ENCODE peak calls at places on chromosomes 13 and 19, in five cellular contexts. H, J, T, Z and U are unnamed samples.

GRCh38 chr19:46635920-46636761 is at the start of gene GNG8:
- DNase-seq in J (no peak), T (no peak), Z (no peak), H (no peak), U (no peak)

GRCh38 chr19:4967738-4968461 is 1.0 kb upstream of the KDM4B start:
- DNase-seq in T (peak), Z (no peak), H (no peak), J (no peak), U (no peak)

GRCh38 chr13:89315287-89315686 is 1644.1 kb downstream of the SLITRK5 start:
- DNase-seq in Z (no peak), H (no peak), J (no peak), T (no peak), U (no peak)

GRCh38 chr13:34308725-34309124 is 490.8 kb downstream of the RFC3 start:
- DNase-seq in J (no peak), Z (no peak), H (no peak), T (no peak), U (no peak)

GRCh38 chr13:107563099-107563925 is 652.0 kb downstream of the LIG4 start:
- DNase-seq in J (no peak), Z (no peak), T (no peak), H (no peak), U (no peak)

GRCh38 chr19:6086081-6086858 is 24.0 kb downstream of the RFX2 start:
- DNase-seq in Z (no peak), T (no peak), H (no peak), J (no peak), U (peak)

GRCh38 chr13:105462981-105463380 is 1072.5 kb downstream of the EFNB2 start:
- DNase-seq in Z (no peak), H (no peak), J (no peak), T (no peak), U (no peak)

GRCh38 chr19:6108721-6109633 is 1.3 kb downstream of the RFX2 start:
- DNase-seq in J (peak), H (peak), Z (peak), T (peak), U (no peak)

GRCh38 chr13:95704510-95704909 is 27.6 kb downstream of the DNAJC3 start:
- DNase-seq in J (no peak), H (no peak), T (no peak), Z (peak), U (no peak)

GRCh38 chr19:10074153-10074552 is 12.0 kb upstream of the SHFL start:
- DNase-seq in T (peak), H (peak), Z (no peak), J (peak), U (no peak)

GRCh38 chr13:62626771-62627170 is 1211.1 kb upstream of the PCDH20 start:
- DNase-seq in J (no peak), Z (no peak), H (no peak), T (peak), U (no peak)

GRCh38 chr13:111663505-111663904 is 343.1 kb downstream of the TEX29 start:
- DNase-seq in Z (no peak), J (no peak), H (no peak), T (no peak), U (no peak)

GRCh38 chr13:79525458-79525857 is 44.5 kb downstream of the NDFIP2 start:
- DNase-seq in J (no peak), H (no peak), Z (no peak), T (peak), U (no peak)

GRCh38 chr13:74730556-74731331 is 596.5 kb upstream of the KLF12 start:
- DNase-seq in J (no peak), Z (no peak), H (no peak), T (no peak), U (no peak)

GRCh38 chr19:18174983-18175382 is 1.4 kb downstream of the IFI30 start:
- DNase-seq in Z (no peak), H (no peak), J (no peak), T (no peak), U (no peak)
- H3K4me3 ChIP-seq in Z (no peak), H (peak), J (no peak), T (no peak), U (no peak)

GRCh38 chr19:8577247-8577646 is at the start of gene MYO1F:
- DNase-seq in J (no peak), H (peak), Z (peak), T (peak), U (no peak)
- H3K4me3 ChIP-seq in J (peak), H (peak), Z (no peak), T (peak), U (no peak)

GRCh38 chr19:39831679-39832078 is 2.3 kb downstream of the DYRK1B start:
- DNase-seq in H (no peak), Z (no peak), T (no peak), J (no peak), U (no peak)

GRCh38 chr19:39832341-39833083 is 1.4 kb downstream of the DYRK1B start:
- DNase-seq in J (no peak), T (peak), Z (no peak), H (no peak), U (no peak)

GRCh38 chr19:39833160-39833463 is 850 bp downstream of the DYRK1B start:
- DNase-seq in T (no peak), Z (no peak), H (no peak), J (no peak), U (no peak)

GRCh38 chr19:39833464-39834286 is at the start of gene DYRK1B:
- DNase-seq in H (peak), J (peak), Z (peak), T (peak), U (peak)

DNA sequence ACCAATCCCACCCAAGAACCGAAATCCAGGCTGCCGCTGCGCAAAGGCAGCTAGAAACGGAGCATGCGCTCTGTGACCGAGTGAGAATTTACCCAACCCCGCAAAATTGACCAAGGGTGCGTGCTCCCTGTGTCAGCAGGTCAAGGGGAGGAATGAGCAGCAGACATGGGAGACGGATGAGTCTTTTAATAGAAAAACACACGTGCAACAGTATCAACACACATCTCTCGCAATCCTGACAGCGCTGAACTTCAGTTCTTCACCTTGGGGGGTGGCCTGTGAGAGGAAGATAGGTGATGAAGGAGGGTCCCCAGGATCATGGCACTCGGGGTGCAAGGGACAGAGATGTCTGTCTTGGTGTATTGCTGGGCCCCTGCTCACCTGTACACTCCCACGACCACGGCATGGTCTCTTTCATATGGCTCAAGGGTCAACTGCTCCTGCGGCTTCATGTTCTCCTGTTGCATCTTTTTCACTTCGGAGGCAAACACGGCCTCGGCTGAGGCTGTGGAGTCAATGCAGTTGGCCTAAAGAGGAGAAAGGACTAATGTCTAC is 402 bp upstream of the DYRK1B start:
- DNase-seq in H (no peak), J (no peak), T (no peak), Z (no peak), U (no peak)
- H3K4me3 ChIP-seq in H (peak), J (no peak), T (no peak), Z (peak), U (peak)

GRCh38 chr19:29044037-29044436 is 168.9 kb downstream of the UQCRFS1 start:
- DNase-seq in J (no peak), H (no peak), Z (no peak), T (no peak), U (no peak)
- H3K4me3 ChIP-seq in J (no peak), H (no peak), Z (no peak), T (no peak), U (no peak)

GRCh38 chr13:100244431-100244830 is 155.5 kb downstream of the PCCA start:
- DNase-seq in T (no peak), J (no peak), Z (no peak), H (no peak), U (no peak)
- H3K4me3 ChIP-seq in T (no peak), J (no peak), Z (no peak), H (no peak), U (no peak)

DNA sequence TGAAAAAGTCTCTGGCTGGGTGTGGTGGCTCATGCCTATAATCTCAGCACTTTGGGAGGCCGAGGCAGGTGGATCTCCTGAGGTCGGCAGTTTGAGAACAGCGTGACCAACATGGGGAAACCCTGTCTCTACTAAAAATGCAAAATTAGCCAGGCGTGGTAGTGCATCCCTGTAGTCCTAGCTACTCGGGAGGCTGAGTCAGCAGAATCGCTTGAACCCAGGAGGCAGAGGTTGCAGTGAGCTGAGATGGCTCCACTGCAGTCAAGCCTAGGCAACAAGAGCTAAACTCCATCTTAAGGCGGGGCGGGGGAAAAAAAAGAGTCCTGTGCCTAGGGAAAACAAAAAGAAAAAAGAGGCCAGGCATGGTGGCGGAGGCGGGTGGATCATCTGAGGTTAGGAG is 2.2 kb downstream of the ZNF43 start:
- DNase-seq in Z (no peak), H (no peak), J (no peak), T (no peak), U (no peak)
- H3K4me3 ChIP-seq in Z (no peak), H (no peak), J (no peak), T (no peak), U (no peak)

GRCh38 chr19:11111771-11112144 is 22.5 kb downstream of the LDLR start:
- DNase-seq in J (no peak), T (no peak), H (no peak), Z (no peak), U (no peak)
- H3K4me3 ChIP-seq in J (no peak), T (no peak), H (no peak), Z (no peak), U (no peak)

GRCh38 chr13:53206455-53206854 is 177.8 kb downstream of the OLFM4 start:
- DNase-seq in T (peak), Z (no peak), H (no peak), J (no peak), U (no peak)
- H3K4me3 ChIP-seq in T (no peak), Z (no peak), H (no peak), J (no peak), U (no peak)